ENCODE peak calls at places on chromosome 19, in four cellular contexts. One of them, this sample, is unnamed.

GRCh38 chr19:11044436-11044835 is 44.8 kb upstream of the LDLR start:
- DNase-seq in GM12878: no peak
- DNase-seq in HepG2: no peak
- DNase-seq in K562: no peak
- DNase-seq in this sample: no peak

GRCh38 chr19:24054044-24054935 is 32.7 kb upstream of the ZNF254 start:
- DNase-seq in HepG2: peak
- DNase-seq in GM12878: no peak
- DNase-seq in K562: no peak
- DNase-seq in this sample: no peak

GRCh38 chr19:48121909-48122371 is 11.3 kb upstream of the PLA2G4C start:
- DNase-seq in K562: no peak
- DNase-seq in GM12878: peak
- DNase-seq in HepG2: no peak
- DNase-seq in this sample: no peak

GRCh38 chr19:2813235-2814160 is 6.2 kb upstream of the ZNF554 start:
- DNase-seq in K562: no peak
- DNase-seq in GM12878: no peak
- DNase-seq in HepG2: no peak
- DNase-seq in this sample: no peak

GRCh38 chr19:42274065-42274682 is 5.1 kb downstream of the CIC start:
- DNase-seq in HepG2: no peak
- DNase-seq in K562: no peak
- DNase-seq in GM12878: no peak
- DNase-seq in this sample: no peak

GRCh38 chr19:29404015-29404414 is 121.8 kb upstream of the VSTM2B start:
- DNase-seq in GM12878: no peak
- DNase-seq in K562: no peak
- DNase-seq in HepG2: no peak
- DNase-seq in this sample: no peak

GRCh38 chr19:35149463-35149862 is 5.1 kb upstream of the FXYD5 start:
- DNase-seq in GM12878: no peak
- DNase-seq in K562: no peak
- DNase-seq in HepG2: no peak
- DNase-seq in this sample: no peak

GRCh38 chr19:28296506-28296905 is 916.4 kb downstream of the UQCRFS1 start:
- DNase-seq in HepG2: no peak
- DNase-seq in K562: no peak
- DNase-seq in GM12878: no peak
- DNase-seq in this sample: no peak

GRCh38 chr19:2428027-2428690 is 773 bp upstream of the TIMM13 start:
- DNase-seq in GM12878: no peak
- DNase-seq in HepG2: no peak
- DNase-seq in K562: peak
- DNase-seq in this sample: peak

GRCh38 chr19:11035441-11036377 is 53.6 kb upstream of the LDLR start:
- DNase-seq in GM12878: peak
- DNase-seq in K562: peak
- DNase-seq in HepG2: peak
- DNase-seq in this sample: peak

GRCh38 chr19:15173746-15174404 is 26.9 kb downstream of the NOTCH3 start:
- DNase-seq in K562: peak
- DNase-seq in GM12878: no peak
- DNase-seq in HepG2: peak
- DNase-seq in this sample: peak

GRCh38 chr19:39540333-39540673 is 342 bp upstream of the EID2 start:
- DNase-seq in GM12878: no peak
- DNase-seq in HepG2: no peak
- DNase-seq in K562: no peak
- DNase-seq in this sample: no peak
- TF ChIP-seq REST in GM12878: no peak
- TF ChIP-seq REST in HepG2: no peak
- TF ChIP-seq REST in K562: no peak
- TF ChIP-seq REST in this sample: no peak

GRCh38 chr19:8336072-8336569 is 6.9 kb downstream of the KANK3 start:
- DNase-seq in K562: no peak
- DNase-seq in HepG2: no peak
- DNase-seq in GM12878: no peak
- DNase-seq in this sample: peak
- TF ChIP-seq CREB1 in K562: no peak
- TF ChIP-seq CREB1 in HepG2: no peak
- TF ChIP-seq CREB1 in GM12878: no peak
- TF ChIP-seq CREB1 in this sample: no peak

DNA sequence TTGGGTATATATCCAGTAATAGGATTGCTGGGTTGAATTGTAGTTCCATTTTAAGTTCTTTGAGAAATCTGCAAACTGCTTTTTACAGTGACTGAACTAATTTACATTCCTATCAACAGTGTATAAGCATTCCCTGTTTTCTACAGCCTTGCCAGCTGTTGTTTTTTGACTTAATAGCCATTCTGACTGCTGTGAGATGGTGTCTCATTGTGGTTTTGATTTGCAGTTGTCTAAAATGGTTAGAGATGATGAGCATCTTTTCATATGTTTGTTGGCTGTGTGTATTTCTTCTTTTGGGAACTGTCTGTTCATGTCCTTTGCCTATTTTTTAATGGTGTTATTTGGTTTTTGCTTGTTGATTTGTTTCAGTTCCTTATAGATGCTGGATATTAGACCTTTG is 4.0 kb upstream of the ZNF222 start:
- DNase-seq in K562: no peak
- DNase-seq in GM12878: no peak
- DNase-seq in HepG2: no peak
- DNase-seq in this sample: no peak
- TF ChIP-seq REST in K562: no peak
- TF ChIP-seq REST in GM12878: no peak
- TF ChIP-seq REST in HepG2: no peak
- TF ChIP-seq REST in this sample: no peak

GRCh38 chr19:53091413-53091812 is 11.8 kb downstream of the ZNF160 start:
- DNase-seq in GM12878: no peak
- DNase-seq in K562: no peak
- DNase-seq in HepG2: no peak
- DNase-seq in this sample: peak
- TF ChIP-seq CREB1 in GM12878: no peak
- TF ChIP-seq CREB1 in K562: no peak
- TF ChIP-seq CREB1 in HepG2: no peak
- TF ChIP-seq CREB1 in this sample: no peak